ENCODE peak calls at places on chromosomes 12 and 14, in six cellular contexts. I is psoas muscle; P is CD8-positive, alpha-beta T cell; C is lower lobe of right lung; Y is GM23248; G is sigmoid colon. D is an unnamed sample.

GRCh38 chr12:9642606-9643270 is 26.8 kb upstream of the CLEC2D start:
- DNase-seq in G (no peak), P (no peak), Y (no peak), C (no peak), I (no peak), D (no peak)

GRCh38 chr12:109695961-109696461 is 17.6 kb upstream of the FAM222A start:
- DNase-seq in P (no peak), Y (no peak), C (no peak), G (no peak), I (no peak), D (peak; percentile 41)

GRCh38 chr12:10753066-10753465 is 29.9 kb upstream of the YBX3 start:
- DNase-seq in G (no peak), I (no peak), P (no peak), Y (peak; percentile 76), C (no peak), D (no peak)

GRCh38 chr14:101126376-101127130 is 223.0 kb upstream of the RTL1 start:
- DNase-seq in C (no peak), Y (no peak), P (no peak), I (peak; percentile 5), G (peak; percentile 50), D (no peak)

GRCh38 chr14:53368714-53369191 is 215.6 kb upstream of the DDHD1 start:
- DNase-seq in P (no peak), C (no peak), G (no peak), Y (peak; percentile 87), I (no peak), D (no peak)

GRCh38 chr14:65961004-65961403 is 525.2 kb upstream of the CCDC196 start:
- DNase-seq in G (no peak), P (peak; percentile 48), I (peak; percentile 43), Y (peak; percentile 75), C (peak; percentile 60), D (peak; percentile 49)

GRCh38 chr14:64026600-64026999 is 173.8 kb downstream of the SYNE2 start:
- DNase-seq in C (no peak), Y (no peak), P (no peak), I (no peak), G (no peak), D (no peak)

GRCh38 chr12:53096089-53096741 is 1.3 kb upstream of the IGFBP6 start:
- DNase-seq in P (no peak), Y (peak; percentile 95), G (peak; percentile 94), I (peak; percentile 85), C (no peak), D (peak; percentile 94)

GRCh38 chr12:65450610-65451009 is 172.1 kb downstream of the MSRB3 start:
- DNase-seq in P (no peak), Y (no peak), C (no peak), G (no peak), I (no peak), D (no peak)

GRCh38 chr14:102125546-102125945 is 14.2 kb upstream of the WDR20 start:
- DNase-seq in I (no peak), P (no peak), Y (no peak), G (no peak), C (no peak), D (no peak)

GRCh38 chr14:91357731-91358319 is 59.8 kb downstream of the CCDC88C start:
- DNase-seq in P (no peak), G (no peak), Y (no peak), I (no peak), C (no peak), D (peak; percentile 9)

GRCh38 chr12:53995311-53996187 is 4.4 kb upstream of the HOXC9 start:
- DNase-seq in P (no peak), G (no peak), Y (peak; percentile 64), C (no peak), I (peak; percentile 57), D (no peak)

GRCh38 chr12:54270345-54270744 is 9.6 kb downstream of the CBX5 start:
- DNase-seq in G (no peak), C (no peak), P (no peak), I (no peak), Y (no peak), D (no peak)

GRCh38 chr12:52337054-52337453 is 15.9 kb upstream of the KRT83 start:
- DNase-seq in G (no peak), Y (peak; percentile 42), I (no peak), P (no peak), C (no peak), D (no peak)

GRCh38 chr12:78674311-78675085 is 190.1 kb upstream of the SYT1 start:
- DNase-seq in P (no peak), Y (peak; percentile 44), G (no peak), C (no peak), I (no peak), D (no peak)

GRCh38 chr14:69611264-69612013 is at the start of gene SUSD6:
- DNase-seq in I (peak; percentile 92), G (peak; percentile 96), Y (peak; percentile 95), P (peak; percentile 87), C (peak; percentile 95), D (peak; percentile 97)

GRCh38 chr14:63867926-63868921 is 15.4 kb downstream of the SYNE2 start:
- DNase-seq in C (no peak), Y (no peak), G (no peak), I (no peak), P (no peak), D (no peak)

GRCh38 chr12:57850924-57851323 is 4.4 kb upstream of the CTDSP2 start:
- DNase-seq in G (no peak), Y (no peak), I (no peak), P (no peak), C (no peak), D (no peak)

GRCh38 chr12:48068457-48068856 is 37.4 kb downstream of the SENP1 start:
- DNase-seq in P (no peak), C (no peak), Y (no peak), G (no peak), I (no peak), D (no peak)

GRCh38 chr14:57492859-57493258 is 798 bp downstream of the CCDC198 start:
- DNase-seq in I (no peak), G (no peak), C (no peak), Y (peak; percentile 50), P (no peak), D (no peak)

GRCh38 chr12:26271889-26272492 is 76.6 kb downstream of the SSPN start:
- DNase-seq in P (no peak), Y (peak; percentile 92), G (peak; percentile 89), C (peak; percentile 57), I (peak; percentile 72), D (peak; percentile 89)

GRCh38 chr12:96250119-96250685 is 56.0 kb downstream of the ELK3 start:
- DNase-seq in C (no peak), Y (no peak), P (no peak), G (no peak), I (no peak), D (no peak)
- H3K27ac ChIP-seq in C (no peak overlapping the region), Y (peak overlapping the region; percentile 61), P (no peak overlapping the region), G (no peak overlapping the region), I (no peak overlapping the region), D (no peak overlapping the region)

DNA sequence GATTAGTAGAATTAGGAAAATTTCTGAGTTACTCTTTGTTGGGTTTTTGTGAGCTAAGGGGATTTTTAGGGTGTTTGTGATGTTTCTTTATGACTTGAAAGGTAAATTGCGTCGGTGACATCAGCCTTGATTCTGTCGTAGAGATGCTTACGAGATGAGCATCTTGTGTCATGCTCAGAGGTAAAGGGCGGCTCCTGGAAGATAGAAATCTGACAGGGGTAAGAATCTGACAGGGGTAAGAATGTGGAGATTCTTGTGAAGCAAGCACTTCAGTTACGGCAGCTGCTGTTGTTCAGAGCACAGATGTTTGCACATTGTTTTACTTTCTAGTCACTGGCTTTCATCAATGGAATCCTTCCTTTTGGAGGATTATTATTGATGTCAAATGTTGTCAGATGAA is 22.5 kb downstream of the EML1 start:
- DNase-seq in I (no peak), Y (no peak), P (no peak), G (no peak), C (no peak), D (no peak)
- H3K27me3 ChIP-seq in I (no peaks in the 10 kb centered on the region), Y (no peaks in the 10 kb centered on the region), P (no peaks in the 10 kb centered on the region), G (no peaks in the 10 kb centered on the region), C (no peaks in the 10 kb centered on the region), D (no peaks in the 10 kb centered on the region)

GRCh38 chr14:105473033-105473676 is 1.5 kb upstream of the CRIP2 start:
- DNase-seq in I (no peak), G (no peak), Y (no peak), P (no peak), C (no peak), D (peak; percentile 63)

GRCh38 chr14:105471823-105472495 is 2.7 kb upstream of the CRIP2 start:
- DNase-seq in C (no peak), G (no peak), I (no peak), P (no peak), Y (no peak), D (peak; percentile 78)

GRCh38 chr14:105470812-105471771 is 3.5 kb upstream of the CRIP2 start:
- DNase-seq in P (no peak), I (no peak), G (no peak), Y (no peak), C (no peak), D (peak; percentile 68)

GRCh38 chr14:105473677-105474477 is 744 bp upstream of the CRIP2 start:
- DNase-seq in C (peak; percentile 94), G (peak; percentile 92), Y (peak; percentile 90), P (peak; percentile 52), I (peak; percentile 86), D (peak; percentile 99)

DNA sequence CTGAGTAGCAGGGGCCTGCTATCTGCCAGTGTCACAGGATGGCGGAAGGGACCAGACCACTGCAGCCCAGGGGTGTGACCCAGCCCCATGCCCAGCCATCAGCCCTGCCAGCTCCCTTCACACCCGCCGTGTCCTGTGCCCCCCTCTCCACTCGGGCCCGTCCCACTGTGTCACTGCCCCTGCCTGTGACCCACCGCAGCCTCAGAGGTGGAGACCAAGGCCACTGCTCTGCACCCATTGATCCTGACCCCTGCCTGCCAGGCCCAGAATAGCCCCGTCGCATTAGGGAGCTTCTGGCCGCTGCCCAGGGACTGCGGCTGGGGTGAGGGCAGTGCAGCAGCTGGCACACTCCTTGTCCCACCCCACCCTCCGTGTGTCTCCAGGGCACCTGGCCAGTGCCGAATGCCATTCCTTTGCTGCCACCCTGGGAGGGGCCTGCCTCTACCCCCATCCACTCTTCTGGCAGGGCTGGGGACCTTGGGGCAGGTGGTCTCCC is 2.1 kb upstream of the CRIP2 start:
- DNase-seq in Y (no peak), P (no peak), I (peak; percentile 37), G (no peak), C (peak; percentile 66), D (peak; percentile 93)
- H3K27ac ChIP-seq in Y (no peak overlapping the region), P (no peak overlapping the region), I (no peak overlapping the region), G (peak overlapping the region; percentile 89), C (peak overlapping the region; percentile 87), D (peak overlapping the region; percentile 77)

DNA sequence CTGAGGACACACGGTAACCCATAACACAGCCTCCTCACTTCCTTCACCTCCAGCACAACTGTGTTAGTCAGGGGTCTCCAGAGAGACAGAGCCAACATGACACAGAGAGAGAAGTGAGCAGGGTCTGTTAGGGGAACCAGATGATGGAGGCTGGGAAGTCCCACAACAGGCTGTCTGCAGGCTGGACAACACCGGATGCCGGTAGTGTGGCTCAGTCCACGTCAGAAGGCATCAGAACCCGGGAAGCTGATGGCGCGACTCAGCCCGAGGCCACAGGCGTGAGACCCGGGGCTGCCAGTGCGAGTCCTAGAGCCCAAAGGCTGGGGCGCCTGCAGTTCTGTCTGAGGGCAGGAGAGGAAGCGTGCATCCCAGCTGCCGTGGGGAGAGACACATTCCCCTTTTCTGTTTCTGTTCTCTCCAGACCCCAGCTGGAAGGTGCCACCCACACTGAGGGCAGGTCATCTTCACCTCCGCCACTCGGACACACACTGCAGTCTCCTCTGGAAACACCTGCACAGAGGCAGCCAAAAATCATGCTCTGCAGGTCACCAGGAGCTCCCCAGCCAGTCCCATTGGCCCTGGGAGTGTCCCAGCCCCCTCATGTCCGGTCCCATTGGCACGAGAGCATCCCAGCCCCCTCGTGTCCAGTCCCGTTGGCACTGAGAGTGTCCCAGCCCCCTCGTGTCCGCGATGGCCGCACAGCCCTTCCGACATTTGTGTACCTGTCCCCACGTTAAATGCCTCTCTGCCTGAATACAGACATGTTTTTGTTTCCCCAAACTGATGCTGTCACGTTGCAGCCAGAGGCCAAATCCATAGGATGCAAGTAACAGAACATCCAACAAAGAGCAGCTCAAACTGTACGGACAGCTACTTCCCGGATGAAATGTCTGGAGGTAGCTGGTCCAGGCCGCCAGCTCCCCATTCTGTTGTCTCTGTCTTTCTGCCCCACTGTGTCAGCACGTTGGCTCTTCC is 7.9 kb upstream of the FBRSL1 start:
- DNase-seq in G (no peak), I (peak; percentile 11), P (no peak), C (no peak), Y (no peak), D (peak; percentile 45)
- H3K27me3 ChIP-seq in G (no peaks in the 10 kb centered on the region), I (peaks cover 3% of the 10 kb centered on the region), P (no peaks in the 10 kb centered on the region), C (peaks cover 11% of the 10 kb centered on the region), Y (peaks cover 4% of the 10 kb centered on the region), D (no peaks in the 10 kb centered on the region)

D was measured in right cardiac atrium.